ENCODE peak calls at places on chromosomes 4 and X, in eight cellular contexts. D is NCI-H1105, H is GM12864, Y is uterus, M is T-helper 1 cell, L is COR-L47, I is NCI-H1417, G is pancreas. U is an unnamed sample.

GRCh38 chrX:15790766-15791380 is 589 bp downstream of the ZRSR2 start:
- DNase-seq in D (no peak), H (no peak), Y (no peak), M (no peak), L (no peak), I (no peak), G (no peak), U (no peak)

GRCh38 chrX:131821945-131822622 is 201.0 kb upstream of the STK26 start:
- DNase-seq in D (no peak), H (no peak), Y (peak), M (no peak), L (no peak), I (peak), G (no peak), U (peak)

GRCh38 chr4:110869862-110870577 is 247.1 kb upstream of the PITX2 start:
- DNase-seq in D (no peak), H (no peak), Y (no peak), M (no peak), L (peak), I (no peak), G (no peak), U (no peak)

GRCh38 chr4:112938461-112939058 is 110.9 kb upstream of the ANK2 start:
- DNase-seq in D (peak), H (peak), Y (no peak), M (no peak), L (peak), I (peak), G (no peak), U (no peak)

GRCh38 chrX:37420179-37420578 is 71.0 kb downstream of the PRRG1 start:
- DNase-seq in D (no peak), H (no peak), Y (no peak), M (no peak), L (no peak), I (no peak), G (no peak), U (no peak)

GRCh38 chrX:30892591-30892990 is 3.5 kb upstream of the TAB3 start:
- DNase-seq in D (no peak), H (no peak), Y (no peak), M (no peak), L (no peak), I (no peak), G (no peak), U (no peak)

GRCh38 chr4:45629717-45630116 is 494.1 kb downstream of the GABRG1 start:
- DNase-seq in D (no peak), H (no peak), Y (no peak), M (no peak), L (no peak), I (no peak), G (no peak), U (no peak)

GRCh38 chr4:1004557-1005485 is 6.6 kb upstream of the FGFRL1 start:
- DNase-seq in D (no peak), H (no peak), Y (no peak), M (no peak), L (no peak), I (no peak), G (no peak), U (no peak)

GRCh38 chr4:112231779-112232713 is at the start of gene AP1AR:
- DNase-seq in D (peak), H (peak), Y (peak), M (peak), L (peak), I (peak), G (peak), U (peak)

GRCh38 chrX:53128097-53128749 is 34.3 kb downstream of the KANTR start:
- DNase-seq in D (no peak), H (no peak), Y (no peak), M (no peak), L (no peak), I (no peak), G (no peak), U (no peak)

GRCh38 chr4:41418444-41418843 is 119.5 kb upstream of the LIMCH1 start:
- DNase-seq in D (no peak), H (no peak), Y (no peak), M (no peak), L (no peak), I (no peak), G (peak), U (peak)

GRCh38 chrX:123830309-123830708 is 29.5 kb upstream of the XIAP start:
- DNase-seq in D (no peak), H (peak), Y (no peak), M (no peak), L (no peak), I (peak), G (peak), U (no peak)

GRCh38 chr4:156970501-156971167 is 965 bp downstream of the PDGFC start:
- DNase-seq in D (peak), H (no peak), Y (peak), M (no peak), L (peak), I (peak), G (peak), U (peak)

GRCh38 chr4:55435136-55435535 is 39.4 kb downstream of the TMEM165 start:
- DNase-seq in D (no peak), H (no peak), Y (no peak), M (no peak), L (no peak), I (no peak), G (no peak), U (no peak)

GRCh38 chrX:53237056-53237455 is 12.0 kb upstream of the KDM5C start:
- DNase-seq in D (no peak), H (no peak), Y (no peak), M (no peak), L (no peak), I (no peak), G (no peak), U (no peak)